ENCODE peak calls at places on chromosome 20, in eight cellular contexts. Z is PC-3; W is hepatocyte; U is BJ; V is thyroid gland; S is naive thymus-derived CD4-positive, alpha-beta T cell; R is foreskin fibroblast; D is BE2C. X is an unnamed sample.

GRCh38 chr20:45459606-45460005 is 9.9 kb upstream of the WFDC2 start:
- DNase-seq in Z (peak), W (no peak), U (no peak), V (peak), S (no peak), R (peak), D (no peak), X (no peak)

GRCh38 chr20:11217322-11217989 is 543.7 kb upstream of the JAG1 start:
- DNase-seq in Z (no peak), W (no peak), U (no peak), V (no peak), S (no peak), R (no peak), D (no peak), X (no peak)

GRCh38 chr20:38833154-38833856 is 27.8 kb downstream of the PPP1R16B start:
- DNase-seq in Z (no peak), W (no peak), U (no peak), V (no peak), S (no peak), R (no peak), D (no peak), X (no peak)

GRCh38 chr20:15060265-15061060 is 723.1 kb upstream of the FLRT3 start:
- DNase-seq in Z (no peak), W (no peak), U (no peak), V (no peak), S (no peak), R (no peak), D (no peak), X (no peak)

GRCh38 chr20:3927486-3928291 is 38.5 kb downstream of the PANK2 start:
- DNase-seq in Z (no peak), W (peak), U (no peak), V (no peak), S (no peak), R (peak), D (no peak), X (no peak)

GRCh38 chr20:35776513-35777101 is 4.8 kb downstream of the PHF20 start:
- DNase-seq in Z (peak), W (peak), U (no peak), V (peak), S (no peak), R (peak), D (peak), X (peak)

GRCh38 chr20:47789081-47789998 is 4.1 kb upstream of the SULF2 start:
- DNase-seq in Z (peak), W (peak), U (peak), V (no peak), S (no peak), R (peak), D (peak), X (no peak)

GRCh38 chr20:58839474-58839874 is 11.2 kb downstream of the GNAS-AS1 start:
- DNase-seq in Z (peak), W (peak), U (no peak), V (peak), S (peak), R (peak), D (peak), X (peak)

GRCh38 chr20:17992224-17992637 is 23.4 kb downstream of the MGME1 start:
- DNase-seq in Z (no peak), W (no peak), U (no peak), V (no peak), S (no peak), R (no peak), D (no peak), X (no peak)

GRCh38 chr20:10761232-10761631 is 87.4 kb upstream of the JAG1 start:
- DNase-seq in Z (peak), W (peak), U (no peak), V (no peak), S (no peak), R (peak), D (no peak), X (no peak)

GRCh38 chr20:17680836-17681740 is 954 bp downstream of the RRBP1 start:
- DNase-seq in Z (peak), W (peak), U (no peak), V (peak), S (peak), R (peak), D (peak), X (no peak)

GRCh38 chr20:15702161-15702560 is 871.1 kb downstream of the KIF16B start:
- DNase-seq in Z (no peak), W (no peak), U (no peak), V (no peak), S (no peak), R (peak), D (no peak), X (no peak)

GRCh38 chr20:16393297-16393696 is 180.0 kb downstream of the KIF16B start:
- DNase-seq in Z (no peak), W (no peak), U (no peak), V (no peak), S (no peak), R (no peak), D (no peak), X (no peak)

GRCh38 chr20:9294081-9294480 is 220.3 kb upstream of the LAMP5 start:
- DNase-seq in Z (peak), W (peak), U (peak), V (no peak), S (no peak), R (peak), D (no peak), X (no peak)

GRCh38 chr20:25499855-25500434 is 85.4 kb downstream of the NINL start:
- DNase-seq in Z (no peak), W (no peak), U (no peak), V (no peak), S (no peak), R (no peak), D (no peak), X (no peak)

GRCh38 chr20:59777321-59777705 is 156.1 kb downstream of the SYCP2 start:
- DNase-seq in Z (no peak), W (no peak), U (no peak), V (no peak), S (no peak), R (no peak), D (no peak), X (no peak)

DNA sequence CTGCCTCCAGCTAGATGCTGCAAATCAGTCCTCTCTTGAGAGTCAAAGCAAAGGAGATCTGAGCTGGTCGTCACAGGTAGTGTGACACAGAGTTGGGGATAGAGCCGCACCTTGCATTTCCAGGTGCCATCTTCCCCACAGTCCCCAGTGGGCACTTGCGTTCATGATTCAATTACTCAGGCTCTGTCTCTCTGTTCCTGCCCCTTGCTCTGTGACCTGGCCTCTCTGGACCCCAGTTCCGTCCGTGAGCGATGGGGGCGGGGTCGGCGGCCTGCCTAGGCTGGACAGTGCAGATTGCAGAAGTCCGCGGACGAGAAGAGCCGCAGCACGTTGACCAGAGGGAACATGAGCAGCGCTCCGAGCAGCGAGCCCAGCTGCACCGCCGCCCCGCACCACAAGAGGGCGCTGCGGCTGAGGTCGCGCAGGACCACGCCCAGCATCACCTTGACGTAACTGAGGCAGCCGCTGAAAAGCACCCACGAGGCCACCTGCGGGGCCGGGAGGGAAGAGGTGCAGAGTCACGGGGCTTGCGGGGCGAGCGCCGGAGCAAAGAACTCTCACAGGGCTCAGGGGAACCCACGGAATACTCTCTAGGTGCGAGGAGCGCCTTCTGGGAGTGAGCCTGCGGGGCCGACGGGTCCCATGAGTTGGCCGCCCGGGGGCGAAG is 7.4 kb downstream of the SLC52A3 start:
- DNase-seq in Z (no peak), W (peak), U (no peak), V (peak), S (no peak), R (peak), D (peak), X (no peak)
- H3K4me3 ChIP-seq in Z (no peak), W (no peak), U (no peak), V (no peak), S (no peak), R (no peak), D (no peak), X (no peak)

GRCh38 chr20:330233-331149 is 5.1 kb downstream of the SOX12 start:
- DNase-seq in Z (peak), W (peak), U (no peak), V (peak), S (peak), R (peak), D (peak), X (no peak)
- H3K4me3 ChIP-seq in Z (no peak), W (no peak), U (no peak), V (no peak), S (no peak), R (no peak), D (no peak), X (no peak)

DNA sequence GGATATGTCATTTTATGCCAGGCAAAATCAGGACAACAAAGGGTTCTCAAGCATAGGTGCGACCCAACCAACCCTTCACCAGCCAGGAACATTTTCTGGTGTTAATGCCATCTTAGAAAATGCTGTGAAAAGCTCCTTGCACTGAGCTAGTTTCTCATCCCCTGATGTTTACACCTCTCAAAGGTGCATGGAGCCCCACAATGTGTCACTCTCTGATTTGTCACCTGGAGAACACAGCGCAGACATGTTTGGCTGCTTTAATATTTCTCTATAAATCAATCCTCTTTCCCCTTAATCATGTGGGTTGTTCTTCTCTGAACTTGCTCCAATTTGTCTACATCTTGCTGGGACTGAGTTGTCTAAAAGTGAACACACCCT is 244.3 kb downstream of the TSHZ2 start:
- DNase-seq in Z (no peak), W (no peak), U (no peak), V (no peak), S (no peak), R (no peak), D (no peak), X (no peak)
- H3K4me3 ChIP-seq in Z (no peak), W (no peak), U (no peak), V (no peak), S (peak), R (no peak), D (no peak), X (no peak)

DNA sequence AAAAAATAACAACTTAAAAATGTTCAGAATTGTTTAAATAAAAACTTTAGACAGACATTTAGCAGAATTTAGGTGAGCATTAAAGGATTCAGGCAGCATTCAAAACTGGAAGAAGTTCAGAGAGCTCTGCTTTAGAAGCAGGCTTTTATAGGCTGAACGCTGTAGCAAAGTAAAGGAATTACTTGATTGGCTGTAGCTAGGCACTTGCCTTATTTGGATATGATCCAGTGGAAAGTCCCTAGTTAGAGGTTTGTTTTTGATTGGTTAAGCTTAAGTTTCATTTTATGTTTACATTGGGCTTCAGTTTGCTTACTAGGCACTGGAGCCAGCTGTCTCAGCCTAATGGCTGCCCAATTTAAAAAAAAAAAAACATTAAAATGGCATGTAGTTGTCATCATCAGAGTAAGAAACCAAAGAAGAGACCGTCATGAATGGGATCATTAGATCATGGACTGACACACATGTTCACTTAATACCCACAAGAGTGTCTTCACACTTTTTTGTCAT is 65.1 kb downstream of the CBFA2T2 start:
- DNase-seq in Z (peak), W (peak), U (peak), V (no peak), S (peak), R (peak), D (no peak), X (peak)
- H3K4me3 ChIP-seq in Z (peak), W (no peak), U (no peak), V (no peak), S (peak), R (no peak), D (no peak), X (no peak)

DNA sequence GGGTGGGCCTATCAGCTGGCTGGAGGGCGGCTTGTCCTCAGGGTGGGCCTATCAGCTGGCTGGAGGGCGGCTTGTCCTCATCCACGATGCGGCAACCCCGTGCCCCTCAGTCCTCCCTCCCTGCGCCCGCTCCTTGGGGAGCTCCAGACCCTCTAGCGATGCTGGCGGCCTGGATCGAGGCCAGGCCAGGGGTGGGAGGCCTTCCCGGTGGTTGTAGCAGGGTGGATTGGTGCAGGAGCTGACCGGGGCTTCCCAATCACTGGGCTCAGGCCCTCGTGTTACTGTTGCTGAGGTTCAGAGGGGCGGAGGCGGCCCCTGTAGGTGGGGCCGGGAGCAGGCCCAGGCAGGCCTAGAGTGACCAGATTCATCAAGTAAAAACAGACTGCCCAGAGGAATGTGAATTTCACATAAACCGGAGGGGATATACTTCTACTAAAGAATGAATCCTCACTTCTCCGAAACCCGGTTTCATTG is 8.8 kb downstream of the SLC17A9 start:
- DNase-seq in Z (no peak), W (no peak), U (no peak), V (no peak), S (no peak), R (peak), D (peak), X (no peak)
- H3K4me3 ChIP-seq in Z (no peak), W (no peak), U (no peak), V (no peak), S (no peak), R (no peak), D (peak), X (no peak)